ENCODE peak calls at places on chromosomes 5 and 9, in nine cellular contexts. P is mammary epithelial cell, R is AG10803, Y is GM23338, L is body of pancreas, S is fibroblast of pulmonary artery, V is transverse colon, O is A549, F is endothelial cell of umbilical vein. B is an unnamed sample.

GRCh38 chr9:131092030-131092429 is 4.3 kb upstream of the AIF1L start:
- DNase-seq in P (no peak), Y (no peak), V (no peak), L (no peak), F (no peak), S (no peak), O (no peak), R (no peak), B (no peak)

GRCh38 chr9:96082516-96083232 is 207.2 kb downstream of the ERCC6L2 start:
- DNase-seq in F (no peak), O (no peak), Y (no peak), P (no peak), S (no peak), V (no peak), R (no peak), L (no peak), B (no peak)

GRCh38 chr9:16726023-16726422 is 144.4 kb downstream of the BNC2 start:
- DNase-seq in V (no peak), S (peak), P (peak), O (peak), R (peak), L (no peak), F (peak), Y (peak), B (no peak)

GRCh38 chr5:178454821-178455479 is 135.2 kb downstream of the COL23A1 start:
- DNase-seq in Y (peak), S (no peak), F (no peak), O (no peak), L (no peak), P (no peak), V (no peak), R (no peak), B (no peak)

GRCh38 chr9:114696814-114697544 is 15.0 kb upstream of the TEX48 start:
- DNase-seq in R (no peak), P (peak), S (no peak), L (no peak), O (no peak), F (no peak), V (no peak), Y (no peak), B (no peak)

GRCh38 chr5:139903450-139903804 is 107.8 kb downstream of the PSD2 start:
- DNase-seq in P (no peak), R (no peak), S (no peak), L (no peak), O (no peak), F (no peak), Y (peak), V (no peak), B (no peak)

GRCh38 chr5:134840811-134841210 is 5.0 kb upstream of the C5orf24 start:
- DNase-seq in P (no peak), V (no peak), L (no peak), Y (no peak), O (no peak), R (no peak), F (no peak), S (no peak), B (no peak)

GRCh38 chr9:80489329-80489728 is 917.6 kb downstream of the TLE4 start:
- DNase-seq in F (no peak), V (no peak), S (no peak), P (no peak), Y (no peak), L (no peak), R (no peak), O (no peak), B (no peak)

GRCh38 chr9:88971131-88971960 is 19.9 kb upstream of the S1PR3 start:
- DNase-seq in F (no peak), Y (peak), S (no peak), R (no peak), P (no peak), L (no peak), O (no peak), V (no peak), B (no peak)

GRCh38 chr5:134813407-134813806 is 32.4 kb upstream of the C5orf24 start:
- DNase-seq in S (no peak), R (no peak), L (no peak), O (no peak), P (no peak), F (no peak), Y (no peak), V (no peak), B (no peak)

GRCh38 chr5:144313147-144313726 is 142.6 kb downstream of the KCTD16 start:
- DNase-seq in P (no peak), V (peak), Y (no peak), O (no peak), R (no peak), S (no peak), F (no peak), L (no peak), B (no peak)

GRCh38 chr5:53337827-53338226 is 142.6 kb upstream of the FST start:
- DNase-seq in F (no peak), Y (no peak), R (no peak), S (no peak), P (peak), L (no peak), V (no peak), O (no peak), B (no peak)

GRCh38 chr5:53331463-53331862 is 149.0 kb upstream of the FST start:
- DNase-seq in S (peak), R (peak), P (peak), V (no peak), Y (no peak), F (no peak), L (no peak), O (peak), B (no peak)

GRCh38 chr5:53334431-53334941 is 145.9 kb upstream of the FST start:
- DNase-seq in F (no peak), S (peak), P (peak), V (no peak), L (no peak), R (peak), Y (no peak), O (no peak), B (no peak)

GRCh38 chr5:53333160-53333559 is 147.3 kb upstream of the FST start:
- DNase-seq in P (peak), O (no peak), F (no peak), Y (no peak), V (no peak), L (no peak), R (peak), S (peak), B (no peak)

DNA sequence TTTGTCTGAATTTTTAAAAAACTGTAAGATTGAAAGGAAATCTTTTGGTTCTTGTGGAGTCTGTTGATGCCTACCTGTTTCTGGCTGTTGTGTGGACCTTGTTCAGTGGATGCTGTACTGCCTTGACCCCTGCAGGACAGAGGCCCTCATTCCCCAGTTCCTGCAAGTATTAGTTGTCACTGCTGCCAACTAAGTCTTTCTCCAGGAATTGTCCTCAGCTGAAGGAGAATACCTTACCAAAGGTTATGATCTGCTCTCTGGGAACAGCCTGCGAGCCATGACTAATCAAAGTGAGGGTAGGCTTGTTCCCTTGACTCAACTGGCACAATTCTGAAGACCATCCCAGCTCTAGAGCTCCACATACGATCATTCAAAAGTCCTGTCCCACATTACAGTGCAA is 145.3 kb upstream of the FST start:
- DNase-seq in V (no peak), O (peak), L (no peak), F (no peak), Y (peak), R (peak), P (peak), S (peak), B (no peak)
- TF ChIP-seq CTCF in V (no peak), O (no peak), L (no peak), F (no peak), Y (peak), R (peak), P (peak), S (peak), B (peak)

GRCh38 chr5:77970891-77971290 is 194.8 kb upstream of the TBCA start:
- DNase-seq in Y (no peak), V (no peak), P (no peak), F (no peak), O (no peak), R (no peak), L (no peak), S (no peak), B (no peak)

GRCh38 chr5:77973253-77973609 is 197.1 kb upstream of the TBCA start:
- DNase-seq in F (peak), S (no peak), P (no peak), R (no peak), L (no peak), V (no peak), Y (peak), O (no peak), B (no peak)

GRCh38 chr5:77972545-77973252 is 196.6 kb upstream of the TBCA start:
- DNase-seq in P (no peak), Y (peak), L (no peak), R (no peak), V (no peak), O (no peak), F (no peak), S (no peak), B (no peak)

GRCh38 chr5:77974576-77974975 is 198.4 kb upstream of the TBCA start:
- DNase-seq in P (no peak), V (no peak), R (no peak), Y (no peak), L (no peak), S (no peak), O (no peak), F (no peak), B (no peak)

GRCh38 chr5:77971965-77972544 is 195.9 kb upstream of the TBCA start:
- DNase-seq in S (no peak), F (peak), L (no peak), P (no peak), O (no peak), Y (no peak), V (no peak), R (peak), B (no peak)
- H3K4me3 ChIP-seq in S (no peak), F (peak), L (no peak), P (no peak), O (no peak), Y (peak), V (no peak), R (peak), B (no peak)

DNA sequence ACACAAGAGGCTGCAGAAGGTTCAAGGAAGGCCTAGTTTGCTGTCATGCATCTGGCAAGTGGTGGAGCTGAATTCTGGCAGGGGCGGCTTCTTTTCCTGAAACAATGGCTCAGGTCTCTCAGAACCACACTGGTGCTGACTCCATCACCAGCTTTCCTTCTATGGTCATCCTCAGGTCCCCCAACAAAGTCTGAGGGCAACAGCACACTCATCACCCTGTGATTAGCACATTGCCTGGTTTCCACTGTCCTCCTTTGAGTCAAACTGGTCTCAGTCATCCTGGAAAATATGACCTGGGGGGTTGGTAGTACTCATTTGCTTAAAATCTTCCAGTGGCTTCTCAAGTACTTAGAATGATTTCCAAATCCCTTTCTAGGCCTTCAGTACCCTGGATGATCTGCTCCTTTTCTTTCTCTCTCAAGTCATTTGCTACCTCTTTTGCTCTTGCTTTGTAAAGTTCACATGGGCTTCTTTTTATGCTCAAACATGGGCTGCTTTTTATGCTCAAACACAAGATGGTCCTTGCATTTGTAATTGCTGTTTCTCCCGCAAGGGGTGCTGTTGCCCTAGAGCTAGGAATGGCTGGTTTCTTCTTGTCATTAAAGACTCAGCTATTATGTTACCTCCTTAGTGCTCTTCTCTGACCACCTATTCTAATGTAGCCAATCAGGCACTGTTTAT is 144.9 kb downstream of the ALDH1A1 start:
- DNase-seq in P (peak), V (no peak), O (peak), S (peak), F (peak), R (no peak), L (no peak), Y (peak), B (no peak)
- TF ChIP-seq CTCF in P (no peak), V (no peak), O (peak), S (peak), F (peak), R (peak), L (peak), Y (peak), B (peak)

DNA sequence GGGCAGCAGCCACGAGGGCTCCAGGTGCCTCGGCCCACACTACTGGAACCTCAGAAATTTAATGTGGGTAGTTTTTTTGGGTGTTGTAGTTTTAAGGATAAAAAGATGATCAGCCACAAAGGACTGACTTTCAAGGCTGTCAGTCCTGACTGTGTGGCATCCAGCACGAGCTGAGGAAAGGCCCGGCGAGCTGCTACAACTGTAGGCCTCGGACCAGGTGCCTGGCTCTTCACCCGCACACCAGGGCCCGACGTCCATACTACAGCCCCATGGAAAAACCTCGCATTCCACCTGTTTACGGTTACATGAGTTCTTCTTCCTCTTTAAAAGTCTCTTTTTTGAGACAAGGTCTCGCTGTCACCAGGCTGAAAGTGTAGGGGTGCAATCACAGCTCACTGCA is 2.6 kb downstream of the CLPTM1L start:
- DNase-seq in L (no peak), Y (no peak), R (no peak), V (no peak), F (no peak), P (no peak), S (no peak), O (no peak), B (no peak)
- H3K4me3 ChIP-seq in L (no peak), Y (no peak), R (no peak), V (no peak), F (no peak), P (no peak), S (no peak), O (no peak), B (no peak)

GRCh38 chr9:94613003-94613402 is 19.4 kb upstream of the FBP2 start:
- DNase-seq in F (no peak), L (no peak), R (no peak), P (no peak), Y (no peak), V (no peak), S (no peak), O (no peak), B (no peak)
- TF ChIP-seq CTCF in F (no peak), L (no peak), R (peak), P (no peak), Y (peak), V (no peak), S (no peak), O (no peak), B (no peak)

GRCh38 chr5:74394543-74394923 is 246.0 kb downstream of the ENC1 start:
- DNase-seq in F (no peak), O (no peak), Y (peak), L (no peak), V (no peak), S (no peak), P (no peak), R (no peak), B (no peak)

GRCh38 chr5:74394924-74395880 is 245.3 kb downstream of the ENC1 start:
- DNase-seq in O (no peak), P (peak), F (no peak), S (no peak), Y (peak), L (peak), V (no peak), R (no peak), B (no peak)

GRCh38 chr5:74393943-74394342 is 246.6 kb downstream of the ENC1 start:
- DNase-seq in P (no peak), O (no peak), V (no peak), R (no peak), Y (no peak), L (no peak), F (no peak), S (no peak), B (no peak)

GRCh38 chr5:74400067-74400466 is 240.5 kb downstream of the ENC1 start:
- DNase-seq in P (no peak), F (no peak), L (peak), V (no peak), R (no peak), S (no peak), O (no peak), Y (no peak), B (no peak)

DNA sequence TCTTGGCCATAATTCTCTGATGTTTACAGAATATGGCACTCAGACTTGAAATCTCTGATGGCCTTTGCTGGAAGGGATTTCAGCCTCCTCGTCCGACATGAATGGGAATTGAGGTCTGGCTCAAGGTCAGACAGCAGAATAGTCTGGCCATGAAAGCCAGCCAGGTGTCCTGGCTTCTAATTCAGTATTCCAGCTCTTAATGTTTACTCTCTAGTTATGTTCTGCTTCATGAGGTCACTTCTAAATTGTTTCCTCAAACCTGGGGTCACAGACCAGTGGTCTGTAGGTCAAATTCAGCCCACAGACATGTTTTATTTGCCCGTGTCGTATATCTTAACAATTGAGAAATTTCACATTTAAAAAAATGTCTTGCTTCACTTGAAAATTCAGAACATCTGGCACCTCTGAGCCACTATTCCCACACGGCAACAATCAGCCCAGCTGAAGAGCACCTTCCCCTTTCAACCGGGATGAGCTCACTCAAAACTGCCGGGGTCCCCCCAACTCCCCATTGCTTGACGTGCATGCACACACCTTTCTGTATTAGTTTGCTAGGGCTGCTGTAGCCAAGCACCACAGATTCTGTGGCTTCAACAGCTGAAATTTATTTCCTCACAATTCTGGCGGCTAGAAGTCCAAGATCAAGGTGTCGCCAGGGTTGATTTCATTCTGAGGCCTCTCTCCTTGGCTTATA is 243.5 kb downstream of the ENC1 start:
- DNase-seq in P (no peak), Y (no peak), O (no peak), R (peak), V (no peak), S (no peak), F (peak), L (peak), B (no peak)
- H3K4me3 ChIP-seq in P (no peak), Y (no peak), O (no peak), R (no peak), V (no peak), S (no peak), F (no peak), L (no peak), B (no peak)

GRCh38 chr5:125411163-125412050 is 665.0 kb upstream of the ZNF608 start:
- DNase-seq in S (peak), L (peak), F (no peak), V (peak), O (no peak), R (no peak), Y (peak), P (peak), B (no peak)
- TF ChIP-seq CTCF in S (no peak), L (no peak), F (no peak), V (no peak), O (no peak), R (no peak), Y (no peak), P (no peak), B (no peak)

DNA sequence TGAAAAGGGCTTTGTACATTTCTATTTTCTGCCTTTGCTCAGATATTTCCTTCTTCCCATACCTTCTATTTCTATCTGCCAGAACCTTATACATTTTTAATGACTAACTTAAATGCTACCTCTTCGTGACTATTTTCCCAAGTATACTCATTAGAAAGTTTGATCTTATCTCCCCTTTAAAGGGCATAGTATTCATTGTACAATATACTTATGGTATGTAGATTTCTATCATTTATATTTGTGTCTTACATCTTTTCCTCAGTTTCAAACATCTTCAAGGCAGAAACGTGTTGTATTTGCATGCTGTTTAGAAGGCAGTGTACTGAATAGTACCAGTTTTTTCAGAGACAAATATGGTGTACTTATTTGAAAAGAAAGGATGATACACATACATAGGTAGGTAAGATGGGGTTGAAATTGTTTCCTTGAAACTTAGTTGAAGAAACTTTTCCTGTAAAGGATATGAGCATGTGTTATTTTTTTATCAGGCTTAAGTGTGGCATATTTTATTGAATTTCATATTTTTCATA is 518.1 kb upstream of the NUDT12 start:
- DNase-seq in O (no peak), Y (no peak), S (no peak), P (no peak), R (no peak), V (no peak), F (no peak), L (no peak), B (no peak)
- H3K4me3 ChIP-seq in O (peak), Y (no peak), S (no peak), P (no peak), R (no peak), V (no peak), F (no peak), L (no peak), B (peak)

DNA sequence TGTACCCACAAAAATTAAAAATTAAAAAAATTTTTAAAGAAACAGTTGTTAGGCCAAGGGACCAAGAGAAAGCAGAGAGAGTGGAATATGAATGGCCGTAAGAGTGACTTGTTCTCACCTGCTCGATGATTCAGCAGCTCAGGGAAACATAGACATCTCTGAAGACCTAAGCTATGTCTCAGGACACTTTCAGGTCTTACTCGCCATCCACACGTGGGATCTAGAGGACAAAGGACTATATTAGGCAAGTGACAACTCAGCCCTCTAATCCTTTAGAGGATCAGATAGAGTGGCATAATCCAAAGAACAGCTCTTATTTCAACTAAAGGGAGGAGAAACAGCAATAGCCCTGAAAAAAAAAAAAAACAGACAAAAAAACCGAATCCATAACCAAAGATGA is 95.7 kb downstream of the KIAA1958 start:
- DNase-seq in Y (no peak), L (no peak), P (peak), F (no peak), O (no peak), R (no peak), V (no peak), S (no peak), B (no peak)
- TF ChIP-seq CTCF in Y (no peak), L (no peak), P (no peak), F (no peak), O (no peak), R (no peak), V (no peak), S (no peak), B (no peak)

B was measured in LNCaP clone FGC.